ENCODE peak calls at places on chromosomes 1 and 21, in six cellular contexts. C is HAP-1; O is pulmonary artery endothelial cell; U is stimulated activated CD4-positive, alpha-beta T cell treated with anti-CD3 and anti-CD28 coated beads, Interleukin-1b, Interleukin-23, amount 100 ng/mL, for 24 hours; X is activated T-cell treated with anti-CD3 and anti-CD28 coated beads, Interleukin-2, amount 50 U/mL, for 72 hours; K is A673. H is an unnamed sample.
A peak's percentile ranks its signal among the peaks of the same experiment; 100 is the strongest.

GRCh38 chr1:200981278-200981677 is 42.2 kb downstream of the KIF21B start:
- DNase-seq in X (no peak), U (no peak), C (no peak), O (no peak), K (no peak), H (no peak)

GRCh38 chr1:111852216-111852615 is 96.5 kb downstream of the DDX20 start:
- DNase-seq in X (no peak), U (no peak), K (no peak), O (no peak), C (no peak), H (no peak)

GRCh38 chr21:38982096-38982495 is 176.4 kb downstream of the ETS2 start:
- DNase-seq in X (no peak), U (no peak), O (no peak), C (no peak), K (no peak), H (no peak)

GRCh38 chr1:63813829-63814277 is 40.0 kb downstream of the ROR1 start:
- DNase-seq in K (no peak), X (no peak), O (peak; percentile 27), C (no peak), U (no peak), H (no peak)

GRCh38 chr1:119743308-119743707 is 25.4 kb downstream of the HMGCS2 start:
- DNase-seq in C (no peak), K (peak; percentile 17), U (no peak), X (no peak), O (no peak), H (no peak)

GRCh38 chr1:203325004-203325417 is 19.7 kb downstream of the BTG2 start:
- DNase-seq in U (no peak), X (peak; percentile 81), K (no peak), O (no peak), C (peak; percentile 58), H (no peak)

GRCh38 chr1:119964673-119965363 is 68.5 kb upstream of the ADAM30 start:
- DNase-seq in O (no peak), U (no peak), C (no peak), X (no peak), K (peak; percentile 73), H (no peak)

GRCh38 chr1:216626394-216627067 is 96.7 kb downstream of the ESRRG start:
- DNase-seq in U (no peak), X (no peak), K (no peak), O (no peak), C (peak; percentile 41), H (no peak)

GRCh38 chr21:38196033-38196432 is 60.8 kb upstream of the KCNJ15 start:
- DNase-seq in X (no peak), C (no peak), K (no peak), O (no peak), U (no peak), H (no peak)

GRCh38 chr1:81446006-81446669 is 354.6 kb upstream of the ADGRL2 start:
- DNase-seq in K (no peak), U (no peak), O (no peak), C (no peak), X (no peak), H (no peak)

H was measured in right atrium auricular region.